ENCODE peak calls at places on chromosomes 4 and X, in four cellular contexts. One of them, this sample, is unnamed. For H3K36me3 and H3K27me3, the result is how much of the 10 kb centered on the place peaks cover.

GRCh38 chrX:69093960-69094935 is 71.0 kb downstream of the PJA1 start:
- DNase-seq in GM23338: peak
- DNase-seq in effector memory CD4-positive, alpha-beta T cell: no peak
- DNase-seq in suprapubic skin: no peak
- DNase-seq in this sample: peak

GRCh38 chr4:10006236-10006603 is 15.1 kb downstream of the SLC2A9 start:
- DNase-seq in GM23338: no peak
- DNase-seq in effector memory CD4-positive, alpha-beta T cell: no peak
- DNase-seq in suprapubic skin: no peak
- DNase-seq in this sample: no peak

GRCh38 chr4:77203380-77204197 is 46.6 kb downstream of the CCNG2 start:
- DNase-seq in GM23338: peak
- DNase-seq in effector memory CD4-positive, alpha-beta T cell: peak
- DNase-seq in suprapubic skin: no peak
- DNase-seq in this sample: peak

GRCh38 chrX:154457491-154458115 is 478 bp upstream of the PLXNA3 start:
- DNase-seq in GM23338: peak
- DNase-seq in effector memory CD4-positive, alpha-beta T cell: peak
- DNase-seq in suprapubic skin: no peak
- DNase-seq in this sample: peak

GRCh38 chr4:105453550-105454201 is 20.2 kb downstream of the PPA2 start:
- DNase-seq in GM23338: peak
- DNase-seq in effector memory CD4-positive, alpha-beta T cell: no peak
- DNase-seq in suprapubic skin: no peak
- DNase-seq in this sample: peak

GRCh38 chr4:153267013-153267412 is 62.8 kb downstream of the TRIM2 start:
- DNase-seq in GM23338: no peak
- DNase-seq in effector memory CD4-positive, alpha-beta T cell: no peak
- DNase-seq in suprapubic skin: no peak
- DNase-seq in this sample: no peak

GRCh38 chr4:124437853-124438495 is 274.6 kb downstream of the ANKRD50 start:
- DNase-seq in GM23338: no peak
- DNase-seq in effector memory CD4-positive, alpha-beta T cell: no peak
- DNase-seq in suprapubic skin: no peak
- DNase-seq in this sample: no peak

GRCh38 chr4:154622598-154622997 is 10.1 kb upstream of the FGG start:
- DNase-seq in GM23338: peak
- DNase-seq in effector memory CD4-positive, alpha-beta T cell: no peak
- DNase-seq in suprapubic skin: no peak
- DNase-seq in this sample: peak

GRCh38 chr4:100935090-100935489 is 412.2 kb downstream of the PPP3CA start:
- DNase-seq in GM23338: peak
- DNase-seq in effector memory CD4-positive, alpha-beta T cell: no peak
- DNase-seq in suprapubic skin: no peak
- DNase-seq in this sample: no peak

GRCh38 chrX:41224606-41225005 is 109.4 kb upstream of the DDX3X start:
- DNase-seq in GM23338: no peak
- DNase-seq in effector memory CD4-positive, alpha-beta T cell: no peak
- DNase-seq in suprapubic skin: no peak
- DNase-seq in this sample: no peak
- H3K36me3 ChIP-seq in GM23338: half or more
- H3K36me3 ChIP-seq in effector memory CD4-positive, alpha-beta T cell: under half
- H3K36me3 ChIP-seq in suprapubic skin: under half
- H3K36me3 ChIP-seq in this sample: under half

GRCh38 chr4:3713346-3713745 is 52.8 kb upstream of the ADRA2C start:
- DNase-seq in GM23338: no peak
- DNase-seq in effector memory CD4-positive, alpha-beta T cell: no peak
- DNase-seq in suprapubic skin: no peak
- DNase-seq in this sample: no peak

GRCh38 chr4:3712936-3713335 is 53.2 kb upstream of the ADRA2C start:
- DNase-seq in GM23338: no peak
- DNase-seq in effector memory CD4-positive, alpha-beta T cell: no peak
- DNase-seq in suprapubic skin: no peak
- DNase-seq in this sample: no peak

GRCh38 chr4:3714642-3715001 is 51.6 kb upstream of the ADRA2C start:
- DNase-seq in GM23338: no peak
- DNase-seq in effector memory CD4-positive, alpha-beta T cell: no peak
- DNase-seq in suprapubic skin: no peak
- DNase-seq in this sample: no peak

GRCh38 chr4:3715251-3716033 is 50.7 kb upstream of the ADRA2C start:
- DNase-seq in GM23338: no peak
- DNase-seq in effector memory CD4-positive, alpha-beta T cell: no peak
- DNase-seq in suprapubic skin: no peak
- DNase-seq in this sample: no peak

GRCh38 chr4:3713817-3714641 is 52.2 kb upstream of the ADRA2C start:
- DNase-seq in GM23338: no peak
- DNase-seq in effector memory CD4-positive, alpha-beta T cell: no peak
- DNase-seq in suprapubic skin: no peak
- DNase-seq in this sample: no peak
- H3K27me3 ChIP-seq in GM23338: under half
- H3K27me3 ChIP-seq in effector memory CD4-positive, alpha-beta T cell: under half
- H3K27me3 ChIP-seq in suprapubic skin: half or more
- H3K27me3 ChIP-seq in this sample: under half

DNA sequence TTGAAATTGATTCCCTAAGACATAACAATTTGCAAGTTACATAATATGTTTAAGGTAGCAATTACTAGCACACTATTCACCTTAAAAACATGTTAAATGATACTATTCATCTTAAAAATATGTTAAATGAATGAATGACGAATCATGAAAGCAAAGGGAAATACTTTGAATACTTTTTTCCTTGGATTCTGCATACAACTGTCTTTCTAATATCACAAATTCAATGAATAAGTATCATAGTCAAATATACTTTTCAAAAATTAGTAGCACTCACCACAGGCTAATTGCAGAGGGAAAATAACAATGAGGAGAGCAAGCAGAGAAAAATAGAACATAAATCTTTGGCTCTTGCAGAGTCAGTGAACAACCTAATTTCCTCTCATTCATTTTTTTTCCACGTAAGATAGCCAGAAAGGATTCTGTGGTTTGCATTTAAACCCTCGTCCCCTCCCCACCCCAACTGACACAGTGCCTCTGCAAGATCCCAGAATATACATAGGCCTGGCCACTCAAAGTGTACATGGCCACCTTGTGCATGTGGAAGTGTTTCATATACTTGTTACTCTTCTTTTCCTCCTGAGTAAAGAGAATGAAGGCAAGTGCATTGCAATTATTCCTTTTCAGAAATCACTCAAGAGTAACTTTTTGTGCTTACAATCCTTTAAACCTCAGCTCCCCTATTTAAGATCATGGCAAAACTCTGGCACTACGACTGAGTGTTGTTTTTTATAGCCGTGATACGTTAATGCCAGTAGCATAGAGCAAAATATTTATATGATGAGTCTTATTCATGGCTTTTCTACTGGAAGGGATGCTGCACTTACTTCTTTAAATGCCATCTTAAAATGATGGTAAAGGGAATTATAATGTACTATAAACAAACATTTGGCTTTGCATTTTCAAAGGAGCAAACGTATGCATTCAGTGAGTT is 236.4 kb downstream of the PDGFC start:
- DNase-seq in GM23338: no peak
- DNase-seq in effector memory CD4-positive, alpha-beta T cell: no peak
- DNase-seq in suprapubic skin: no peak
- DNase-seq in this sample: no peak
- H3K4me3 ChIP-seq in GM23338: no peak
- H3K4me3 ChIP-seq in effector memory CD4-positive, alpha-beta T cell: no peak
- H3K4me3 ChIP-seq in suprapubic skin: no peak
- H3K4me3 ChIP-seq in this sample: no peak

DNA sequence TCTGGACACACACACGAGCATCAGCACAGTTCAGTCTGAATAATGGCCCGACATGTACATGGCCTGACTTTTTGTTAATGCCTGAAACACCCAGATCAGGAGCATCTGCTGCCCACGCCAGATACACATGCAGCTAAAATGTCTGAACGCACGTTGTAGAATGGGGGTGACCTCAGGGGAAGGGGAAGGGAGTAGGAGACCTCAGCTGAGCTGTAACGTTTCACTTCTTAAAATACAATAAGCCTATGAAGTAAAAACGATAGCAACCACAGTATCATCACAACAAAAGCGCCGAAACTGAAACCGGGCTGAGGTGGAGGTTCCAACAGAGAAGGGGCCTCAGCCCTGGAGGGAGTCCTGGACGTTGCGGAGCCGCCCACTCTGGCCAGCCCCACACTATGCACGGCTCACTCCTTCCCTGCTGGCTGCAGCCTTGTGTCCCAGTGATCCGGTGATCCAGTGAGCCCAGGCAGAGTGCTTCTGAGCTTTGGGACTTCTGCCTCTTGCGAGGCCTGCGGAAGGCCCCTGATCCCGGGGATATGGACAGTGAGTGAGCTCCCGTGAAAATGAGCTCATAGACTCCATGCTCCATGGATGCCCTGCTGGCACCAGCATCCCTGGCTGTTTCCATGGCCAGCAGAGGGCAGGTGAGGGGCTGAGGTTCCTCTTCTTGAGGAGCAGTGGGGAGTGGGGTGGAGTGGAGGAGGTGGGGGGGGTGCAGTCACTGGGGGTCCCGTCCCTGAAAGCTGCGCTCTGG is 52.0 kb downstream of the HMX1 start:
- DNase-seq in GM23338: peak
- DNase-seq in effector memory CD4-positive, alpha-beta T cell: no peak
- DNase-seq in suprapubic skin: peak
- DNase-seq in this sample: peak
- H3K36me3 ChIP-seq in GM23338: under half
- H3K36me3 ChIP-seq in effector memory CD4-positive, alpha-beta T cell: under half
- H3K36me3 ChIP-seq in suprapubic skin: under half
- H3K36me3 ChIP-seq in this sample: under half

GRCh38 chr4:174317531-174317930 is 33.8 kb downstream of the CEP44 start:
- DNase-seq in GM23338: no peak
- DNase-seq in effector memory CD4-positive, alpha-beta T cell: no peak
- DNase-seq in suprapubic skin: no peak
- DNase-seq in this sample: no peak
- H3K27me3 ChIP-seq in GM23338: under half
- H3K27me3 ChIP-seq in effector memory CD4-positive, alpha-beta T cell: under half
- H3K27me3 ChIP-seq in suprapubic skin: under half
- H3K27me3 ChIP-seq in this sample: under half

GRCh38 chr4:74942251-74942917 is 9.5 kb downstream of the PARM1 start:
- DNase-seq in GM23338: no peak
- DNase-seq in effector memory CD4-positive, alpha-beta T cell: no peak
- DNase-seq in suprapubic skin: no peak
- DNase-seq in this sample: no peak
- H3K4me3 ChIP-seq in GM23338: no peak
- H3K4me3 ChIP-seq in effector memory CD4-positive, alpha-beta T cell: no peak
- H3K4me3 ChIP-seq in suprapubic skin: no peak
- H3K4me3 ChIP-seq in this sample: no peak

GRCh38 chrX:155896512-155896911 is 15.4 kb downstream of the VAMP7 start:
- DNase-seq in GM23338: no peak
- DNase-seq in effector memory CD4-positive, alpha-beta T cell: no peak
- DNase-seq in suprapubic skin: no peak
- DNase-seq in this sample: no peak
- H3K36me3 ChIP-seq in GM23338: under half
- H3K36me3 ChIP-seq in effector memory CD4-positive, alpha-beta T cell: under half
- H3K36me3 ChIP-seq in suprapubic skin: under half
- H3K36me3 ChIP-seq in this sample: under half

GRCh38 chr4:112510468-112511293 is 5.3 kb downstream of the NEUROG2 start:
- DNase-seq in GM23338: peak
- DNase-seq in effector memory CD4-positive, alpha-beta T cell: no peak
- DNase-seq in suprapubic skin: no peak
- DNase-seq in this sample: peak

GRCh38 chr4:112509243-112510190 is 6.5 kb downstream of the NEUROG2 start:
- DNase-seq in GM23338: peak
- DNase-seq in effector memory CD4-positive, alpha-beta T cell: no peak
- DNase-seq in suprapubic skin: no peak
- DNase-seq in this sample: peak

GRCh38 chr4:112510191-112510467 is 5.9 kb downstream of the NEUROG2 start:
- DNase-seq in GM23338: no peak
- DNase-seq in effector memory CD4-positive, alpha-beta T cell: no peak
- DNase-seq in suprapubic skin: no peak
- DNase-seq in this sample: no peak

DNA sequence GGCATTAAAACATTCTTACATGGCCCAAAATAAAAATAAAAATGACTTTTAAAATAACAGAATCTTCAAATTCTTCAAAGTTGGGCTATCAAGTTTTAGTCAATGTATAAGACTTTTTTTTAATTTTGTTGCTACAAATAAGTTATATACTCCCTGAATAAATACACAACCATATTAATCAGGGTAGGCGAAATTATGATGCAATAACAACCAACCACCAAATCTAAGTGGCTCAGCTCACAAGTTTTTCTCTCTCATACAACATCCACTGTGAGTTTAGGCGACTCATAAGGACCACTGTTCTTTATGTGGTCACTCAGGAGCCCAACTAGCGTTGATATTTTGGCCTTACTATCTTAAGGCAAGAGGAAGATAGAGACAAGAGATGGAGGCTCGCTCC is 11.2 kb downstream of the NEUROG2 start:
- DNase-seq in GM23338: no peak
- DNase-seq in effector memory CD4-positive, alpha-beta T cell: no peak
- DNase-seq in suprapubic skin: no peak
- DNase-seq in this sample: no peak
- H3K27me3 ChIP-seq in GM23338: half or more
- H3K27me3 ChIP-seq in effector memory CD4-positive, alpha-beta T cell: under half
- H3K27me3 ChIP-seq in suprapubic skin: half or more
- H3K27me3 ChIP-seq in this sample: under half

This sample was measured in H7.